ENCODE peak calls at places on chromosome X, in ten cellular contexts. One of them, this sample, is unnamed. For H3K4me1, the result is how much of the 10 kb centered on the place peaks cover.

GRCh38 chrX:68717196-68717595 is 69.7 kb downstream of the STARD8 start:
- DNase-seq in H1: no peak
- DNase-seq in left lung: no peak
- DNase-seq in OCI-LY7: no peak
- DNase-seq in DND-41: no peak
- DNase-seq in hepatocyte: no peak
- DNase-seq in transverse colon: no peak
- DNase-seq in PC-9: no peak
- DNase-seq in fibroblast of lung: no peak
- DNase-seq in body of pancreas: no peak
- DNase-seq in this sample: no peak

GRCh38 chrX:68415289-68415688 is 18.0 kb downstream of the OPHN1 start:
- DNase-seq in H1: no peak
- DNase-seq in left lung: no peak
- DNase-seq in OCI-LY7: no peak
- DNase-seq in DND-41: no peak
- DNase-seq in hepatocyte: no peak
- DNase-seq in transverse colon: no peak
- DNase-seq in PC-9: peak
- DNase-seq in fibroblast of lung: peak
- DNase-seq in body of pancreas: peak
- DNase-seq in this sample: no peak

GRCh38 chrX:154082396-154083133 is 15.0 kb downstream of the MECP2 start:
- DNase-seq in H1: no peak
- DNase-seq in left lung: no peak
- DNase-seq in OCI-LY7: no peak
- DNase-seq in DND-41: no peak
- DNase-seq in hepatocyte: peak
- DNase-seq in transverse colon: no peak
- DNase-seq in PC-9: peak
- DNase-seq in fibroblast of lung: peak
- DNase-seq in body of pancreas: no peak
- DNase-seq in this sample: no peak

GRCh38 chrX:1213971-1214370 is 1.5 kb upstream of the CRLF2 start:
- DNase-seq in H1: no peak
- DNase-seq in left lung: no peak
- DNase-seq in OCI-LY7: no peak
- DNase-seq in DND-41: no peak
- DNase-seq in hepatocyte: no peak
- DNase-seq in transverse colon: no peak
- DNase-seq in PC-9: no peak
- DNase-seq in fibroblast of lung: no peak
- DNase-seq in body of pancreas: no peak
- DNase-seq in this sample: no peak

GRCh38 chrX:63784346-63784901 is 590 bp downstream of the ARHGEF9 start:
- DNase-seq in H1: no peak
- DNase-seq in left lung: no peak
- DNase-seq in OCI-LY7: no peak
- DNase-seq in DND-41: peak
- DNase-seq in hepatocyte: peak
- DNase-seq in transverse colon: peak
- DNase-seq in PC-9: no peak
- DNase-seq in fibroblast of lung: no peak
- DNase-seq in body of pancreas: no peak
- DNase-seq in this sample: no peak

GRCh38 chrX:69546978-69547377 is 42.9 kb downstream of the NALF2 start:
- DNase-seq in H1: no peak
- DNase-seq in left lung: no peak
- DNase-seq in OCI-LY7: no peak
- DNase-seq in DND-41: no peak
- DNase-seq in hepatocyte: no peak
- DNase-seq in transverse colon: no peak
- DNase-seq in PC-9: no peak
- DNase-seq in fibroblast of lung: no peak
- DNase-seq in body of pancreas: no peak
- DNase-seq in this sample: no peak

GRCh38 chrX:53682885-53683555 is 3.5 kb downstream of the HUWE1 start:
- DNase-seq in H1: no peak
- DNase-seq in left lung: no peak
- DNase-seq in OCI-LY7: peak
- DNase-seq in DND-41: peak
- DNase-seq in hepatocyte: peak
- DNase-seq in transverse colon: peak
- DNase-seq in PC-9: no peak
- DNase-seq in fibroblast of lung: peak
- DNase-seq in body of pancreas: peak
- DNase-seq in this sample: peak

GRCh38 chrX:106898462-106898861 is 4.7 kb downstream of the RIPPLY1 start:
- DNase-seq in H1: no peak
- DNase-seq in left lung: no peak
- DNase-seq in OCI-LY7: peak
- DNase-seq in DND-41: peak
- DNase-seq in hepatocyte: peak
- DNase-seq in transverse colon: no peak
- DNase-seq in PC-9: peak
- DNase-seq in fibroblast of lung: peak
- DNase-seq in body of pancreas: peak
- DNase-seq in this sample: no peak

GRCh38 chrX:134676440-134676839 is 18.2 kb upstream of the PLAC1 start:
- DNase-seq in H1: no peak
- DNase-seq in left lung: no peak
- DNase-seq in OCI-LY7: no peak
- DNase-seq in DND-41: no peak
- DNase-seq in hepatocyte: peak
- DNase-seq in transverse colon: no peak
- DNase-seq in PC-9: peak
- DNase-seq in fibroblast of lung: peak
- DNase-seq in body of pancreas: no peak
- DNase-seq in this sample: no peak

GRCh38 chrX:39652336-39652735 is 445.4 kb downstream of the BCOR start:
- DNase-seq in H1: no peak
- DNase-seq in left lung: no peak
- DNase-seq in OCI-LY7: peak
- DNase-seq in DND-41: peak
- DNase-seq in hepatocyte: no peak
- DNase-seq in transverse colon: no peak
- DNase-seq in PC-9: no peak
- DNase-seq in fibroblast of lung: no peak
- DNase-seq in body of pancreas: no peak
- DNase-seq in this sample: no peak

GRCh38 chrX:78092296-78092695 is 11.8 kb upstream of the PGK1 start:
- DNase-seq in H1: no peak
- DNase-seq in left lung: no peak
- DNase-seq in OCI-LY7: peak
- DNase-seq in DND-41: peak
- DNase-seq in hepatocyte: no peak
- DNase-seq in transverse colon: no peak
- DNase-seq in PC-9: no peak
- DNase-seq in fibroblast of lung: peak
- DNase-seq in body of pancreas: no peak
- DNase-seq in this sample: no peak

DNA sequence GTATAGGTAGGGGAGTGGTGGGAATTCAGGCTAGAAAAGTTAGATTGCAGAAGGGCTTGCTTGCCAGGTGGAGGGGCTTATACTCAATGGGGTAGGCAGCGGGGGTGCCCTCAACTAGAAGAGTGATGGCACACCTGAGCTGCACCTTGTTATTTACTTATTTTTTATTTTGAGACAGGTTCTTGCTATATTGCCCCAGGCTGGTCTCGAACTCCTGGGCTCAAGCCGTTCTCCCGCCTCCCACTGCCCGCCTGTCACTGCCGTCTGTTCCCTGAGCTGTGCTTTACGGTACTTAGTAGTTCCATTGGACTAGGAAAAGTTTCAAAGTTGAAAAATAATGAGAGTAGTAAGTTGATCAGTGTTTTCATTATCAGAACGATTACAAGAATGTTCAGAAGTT is 2.0 kb downstream of the ZFX start:
- DNase-seq in H1: no peak
- DNase-seq in left lung: no peak
- DNase-seq in OCI-LY7: no peak
- DNase-seq in DND-41: no peak
- DNase-seq in hepatocyte: no peak
- DNase-seq in transverse colon: no peak
- DNase-seq in PC-9: no peak
- DNase-seq in fibroblast of lung: no peak
- DNase-seq in body of pancreas: no peak
- DNase-seq in this sample: no peak
- H3K4me1 ChIP-seq in H1: under half
- H3K4me1 ChIP-seq in left lung: under half
- H3K4me1 ChIP-seq in OCI-LY7: half or more
- H3K4me1 ChIP-seq in DND-41: under half
- H3K4me1 ChIP-seq in hepatocyte: half or more
- H3K4me1 ChIP-seq in transverse colon: half or more
- H3K4me1 ChIP-seq in PC-9: half or more
- H3K4me1 ChIP-seq in fibroblast of lung: under half
- H3K4me1 ChIP-seq in body of pancreas: under half
- H3K4me1 ChIP-seq in this sample: under half

DNA sequence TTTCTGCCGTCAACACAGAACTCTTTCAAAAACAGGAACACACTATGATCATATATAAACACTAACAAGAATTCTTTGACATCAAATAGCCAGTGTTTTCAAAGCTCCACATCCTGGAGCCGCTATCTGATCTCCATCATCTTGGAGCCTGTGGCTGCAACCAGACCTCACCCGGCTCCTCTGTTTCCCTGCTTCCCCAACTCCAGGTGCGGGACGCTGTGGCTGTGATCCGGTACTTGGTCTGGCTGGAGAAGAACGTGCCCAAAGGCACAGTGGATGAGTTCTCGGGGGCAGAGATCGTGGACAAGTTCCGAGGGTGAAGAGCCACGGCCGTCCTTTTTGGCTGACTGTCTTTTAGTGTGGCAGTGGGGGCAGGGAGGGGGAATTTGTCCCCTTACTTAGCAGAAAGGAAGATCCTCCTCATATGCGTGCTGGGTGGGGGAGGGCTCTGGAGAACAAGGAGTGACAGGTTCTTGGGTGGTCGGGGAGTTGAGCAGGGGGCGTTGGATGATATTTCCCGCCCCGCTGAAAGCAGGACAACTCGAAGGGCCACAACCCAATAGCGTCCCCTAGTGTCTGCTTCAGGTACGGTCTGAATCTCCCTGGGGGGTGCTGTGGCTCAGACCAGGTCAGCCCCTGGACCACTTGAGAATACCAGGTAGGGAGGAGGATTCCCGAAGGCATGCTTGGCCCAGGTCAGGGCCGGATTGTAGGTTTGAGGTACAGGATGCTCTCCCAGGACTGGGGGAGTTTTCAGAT is 15.7 kb downstream of the XPNPEP2 start:
- DNase-seq in H1: no peak
- DNase-seq in left lung: no peak
- DNase-seq in OCI-LY7: no peak
- DNase-seq in DND-41: no peak
- DNase-seq in hepatocyte: no peak
- DNase-seq in transverse colon: no peak
- DNase-seq in PC-9: no peak
- DNase-seq in fibroblast of lung: no peak
- DNase-seq in body of pancreas: no peak
- DNase-seq in this sample: no peak
- TF ChIP-seq CTCF in H1: peak
- TF ChIP-seq CTCF in left lung: no peak
- TF ChIP-seq CTCF in OCI-LY7: peak
- TF ChIP-seq CTCF in DND-41: peak
- TF ChIP-seq CTCF in hepatocyte: no peak
- TF ChIP-seq CTCF in transverse colon: no peak
- TF ChIP-seq CTCF in PC-9: peak
- TF ChIP-seq CTCF in fibroblast of lung: no peak
- TF ChIP-seq CTCF in body of pancreas: peak
- TF ChIP-seq CTCF in this sample: no peak

DNA sequence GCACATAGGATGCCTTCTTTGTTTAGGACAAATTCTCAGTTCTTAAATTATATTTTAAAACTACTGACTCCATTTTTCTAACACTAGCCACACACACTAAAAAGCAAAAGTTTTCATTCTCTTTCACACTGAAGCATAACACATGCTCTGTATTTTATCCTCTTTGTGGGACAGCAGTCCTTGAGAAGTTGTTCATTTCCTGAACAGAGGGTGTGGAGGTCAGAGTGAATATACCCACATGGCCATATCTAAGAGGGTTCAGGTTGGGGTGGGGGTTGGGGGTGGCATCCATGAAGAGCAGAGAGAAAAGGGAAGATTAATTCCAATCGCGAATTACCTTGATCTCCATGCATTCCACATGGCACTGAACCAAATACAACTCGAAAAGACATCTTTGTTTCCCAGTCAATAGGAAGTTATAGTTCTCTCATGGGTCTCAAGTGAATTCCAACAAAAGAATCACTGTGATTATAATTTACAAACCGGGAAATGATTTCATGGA is 26.8 kb upstream of the AMELX start:
- DNase-seq in H1: no peak
- DNase-seq in left lung: no peak
- DNase-seq in OCI-LY7: no peak
- DNase-seq in DND-41: no peak
- DNase-seq in hepatocyte: no peak
- DNase-seq in transverse colon: no peak
- DNase-seq in PC-9: no peak
- DNase-seq in fibroblast of lung: no peak
- DNase-seq in body of pancreas: no peak
- DNase-seq in this sample: no peak
- H3K4me1 ChIP-seq in H1: under half
- H3K4me1 ChIP-seq in left lung: under half
- H3K4me1 ChIP-seq in OCI-LY7: under half
- H3K4me1 ChIP-seq in DND-41: under half
- H3K4me1 ChIP-seq in hepatocyte: under half
- H3K4me1 ChIP-seq in transverse colon: under half
- H3K4me1 ChIP-seq in PC-9: under half
- H3K4me1 ChIP-seq in fibroblast of lung: under half
- H3K4me1 ChIP-seq in body of pancreas: under half
- H3K4me1 ChIP-seq in this sample: under half

GRCh38 chrX:13254076-13254785 is 65.6 kb downstream of the ATXN3L start:
- DNase-seq in H1: no peak
- DNase-seq in left lung: peak
- DNase-seq in OCI-LY7: peak
- DNase-seq in DND-41: peak
- DNase-seq in hepatocyte: peak
- DNase-seq in transverse colon: peak
- DNase-seq in PC-9: no peak
- DNase-seq in fibroblast of lung: peak
- DNase-seq in body of pancreas: peak
- DNase-seq in this sample: no peak
- TF ChIP-seq CTCF in H1: no peak
- TF ChIP-seq CTCF in left lung: no peak
- TF ChIP-seq CTCF in OCI-LY7: peak
- TF ChIP-seq CTCF in DND-41: no peak
- TF ChIP-seq CTCF in hepatocyte: peak
- TF ChIP-seq CTCF in transverse colon: no peak
- TF ChIP-seq CTCF in PC-9: no peak
- TF ChIP-seq CTCF in fibroblast of lung: no peak
- TF ChIP-seq CTCF in body of pancreas: no peak
- TF ChIP-seq CTCF in this sample: no peak